ENCODE peak calls at places on chromosomes 7 and 10, in six cellular contexts. E is mesendoderm, P is IMR-90, A is H1, R is H9, H is trophoblast cell. W is an unnamed sample.

GRCh38 chr7:133854739-133855138 is 272.4 kb upstream of the LRGUK start:
- DNase-seq in E (peak; percentile 34), P (peak; percentile 76), A (no peak), R (no peak), H (no peak), W (no peak)

GRCh38 chr10:79295593-79295992 is 51.7 kb upstream of the PPIF start:
- DNase-seq in E (no peak), P (no peak), A (no peak), R (no peak), H (peak; percentile 43), W (no peak)

GRCh38 chr10:95248989-95249388 is 41.8 kb downstream of the PDLIM1 start:
- DNase-seq in E (no peak), P (no peak), A (no peak), R (peak; percentile 23), H (no peak), W (no peak)

GRCh38 chr10:70984986-70985719 is 96.8 kb upstream of the PCBD1 start:
- DNase-seq in E (no peak), P (no peak), A (no peak), R (no peak), H (peak; percentile 84), W (no peak)

GRCh38 chr10:126565456-126565855 is 105.0 kb downstream of the C10orf90 start:
- DNase-seq in E (no peak), P (no peak), A (no peak), R (no peak), H (no peak), W (no peak)

GRCh38 chr10:33217854-33218253 is 116.6 kb downstream of the NRP1 start:
- DNase-seq in E (no peak), P (no peak), A (no peak), R (no peak), H (no peak), W (no peak)

GRCh38 chr10:109961181-109962001 is 38.1 kb upstream of the XPNPEP1 start:
- DNase-seq in E (peak; percentile 82), P (peak; percentile 69), A (no peak), R (no peak), H (no peak), W (no peak)

GRCh38 chr10:80090120-80090519 is 11.7 kb downstream of the TMEM254 start:
- DNase-seq in E (no peak), P (no peak), A (no peak), R (no peak), H (no peak), W (no peak)

GRCh38 chr10:21724695-21725371 is 190.8 kb downstream of the MLLT10 start:
- DNase-seq in E (peak; percentile 48), P (peak; percentile 100), A (no peak), R (no peak), H (no peak), W (no peak)

GRCh38 chr10:80405636-80406035 is 2.7 kb upstream of the PRXL2A start:
- DNase-seq in E (peak; percentile 33), P (peak; percentile 16), A (no peak), R (no peak), H (no peak), W (no peak)

GRCh38 chr7:79361214-79361613 is 92.3 kb downstream of the MAGI2 start:
- DNase-seq in E (peak; percentile 66), P (no peak), A (no peak), R (peak; percentile 69), H (no peak), W (no peak)

GRCh38 chr10:58330397-58330796 is 4.4 kb upstream of the UBE2D1 start:
- DNase-seq in E (no peak), P (no peak), A (no peak), R (no peak), H (no peak), W (no peak)

GRCh38 chr7:50349963-50350944 is 45.7 kb downstream of the IKZF1 start:
- DNase-seq in E (no peak), P (no peak), A (no peak), R (no peak), H (no peak), W (no peak)

DNA sequence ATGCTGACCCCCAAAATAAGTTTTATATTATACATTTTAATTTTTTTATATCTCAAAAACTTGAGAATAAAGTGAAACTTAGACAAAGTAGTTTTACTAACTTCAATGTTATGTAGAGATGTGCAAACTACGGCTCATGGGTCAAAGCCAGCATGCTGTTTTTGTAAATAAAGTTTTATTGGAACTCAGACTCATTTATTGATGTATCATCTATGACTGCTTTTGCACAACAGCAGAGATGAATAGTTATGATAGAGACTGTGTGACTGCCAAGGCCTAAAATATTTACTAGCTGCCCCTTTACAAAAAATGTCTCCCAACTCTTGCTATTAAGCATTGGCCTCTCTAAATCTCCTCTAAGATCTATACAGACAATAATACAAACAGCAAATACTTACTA is 12.4 kb downstream of the MTPN start:
- DNase-seq in E (no peak), P (no peak), A (no peak), R (no peak), H (no peak), W (no peak)
- H3K27ac ChIP-seq in E (no peak overlapping the region), P (no peak overlapping the region), A (no peak overlapping the region), R (no peak overlapping the region), H (no peak overlapping the region), W (no peak overlapping the region)

DNA sequence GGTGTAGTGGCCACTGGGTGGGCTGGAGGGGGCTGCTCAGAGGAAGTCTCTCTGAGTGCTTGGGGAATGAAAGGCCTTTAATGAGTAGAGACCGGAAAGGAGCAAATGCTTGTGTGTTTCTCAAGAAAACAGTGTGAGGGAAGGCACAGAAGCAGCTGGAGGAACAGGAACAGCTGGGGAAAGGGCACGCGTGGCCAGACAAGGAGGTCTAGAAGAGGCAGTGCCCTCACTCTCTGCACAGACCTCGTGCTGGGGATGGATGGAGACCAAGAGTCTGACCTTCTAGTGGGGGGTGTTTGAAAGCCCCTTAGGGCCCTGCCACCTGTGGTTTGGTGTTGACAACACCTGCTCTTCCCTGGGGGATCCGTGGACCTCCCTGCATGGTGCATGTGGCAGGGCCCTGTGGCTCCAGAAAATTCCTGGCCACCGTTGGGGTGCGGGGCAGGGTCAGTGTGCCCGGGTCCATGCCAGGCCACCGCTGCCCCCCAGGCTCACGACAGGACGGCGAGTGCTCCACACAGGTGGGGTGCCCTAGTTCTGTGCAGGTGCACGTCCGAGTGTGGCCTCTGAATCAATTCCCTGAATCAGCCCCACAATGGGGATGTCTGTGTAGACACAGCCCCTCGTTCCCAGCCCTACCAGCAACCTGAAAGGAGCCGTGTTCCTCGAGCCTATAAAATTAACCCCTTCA is 25.9 kb upstream of the FAM20C start:
- DNase-seq in E (no peak), P (no peak), A (no peak), R (no peak), H (no peak), W (no peak)
- H3K18ac ChIP-seq in E (no peak overlapping the region), P (peak overlapping the region; percentile 55), A (no peak overlapping the region), R (no peak overlapping the region), H (no peak overlapping the region), W (peak overlapping the region; percentile 75)

GRCh38 chr7:16695621-16696237 is 49.7 kb downstream of the BZW2 start:
- DNase-seq in E (peak; percentile 77), P (peak; percentile 73), A (no peak), R (no peak), H (peak; percentile 63), W (peak; percentile 18)
- H3K27ac ChIP-seq in E (no peak overlapping the region), P (no peak overlapping the region), A (no peak overlapping the region), R (no peak overlapping the region), H (no peak overlapping the region), W (no peak overlapping the region)

DNA sequence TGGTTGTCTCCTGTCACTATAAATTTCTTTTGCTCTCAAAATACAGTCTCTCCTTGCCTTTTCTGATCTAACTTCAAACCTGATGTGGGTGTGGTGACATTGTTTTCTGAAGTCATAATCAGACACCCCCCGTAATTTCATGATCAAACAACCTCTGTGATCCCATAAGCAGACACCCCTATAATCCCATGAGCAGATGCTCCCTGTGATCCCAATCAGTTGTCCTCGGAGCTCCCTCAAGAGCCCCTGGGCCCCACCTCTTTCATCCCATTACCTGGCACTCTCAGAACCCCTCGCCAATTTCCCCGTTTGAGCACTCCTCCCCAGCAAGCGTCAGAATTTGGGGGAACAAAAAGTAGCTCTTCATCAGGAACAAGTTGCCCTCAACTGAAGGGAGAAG is 246.3 kb upstream of the FZD8 start:
- DNase-seq in E (no peak), P (no peak), A (no peak), R (no peak), H (no peak), W (no peak)
- H3K18ac ChIP-seq in E (peak overlapping the region; percentile 12), P (no peak overlapping the region), A (no peak overlapping the region), R (no peak overlapping the region), H (no peak overlapping the region), W (no peak overlapping the region)

DNA sequence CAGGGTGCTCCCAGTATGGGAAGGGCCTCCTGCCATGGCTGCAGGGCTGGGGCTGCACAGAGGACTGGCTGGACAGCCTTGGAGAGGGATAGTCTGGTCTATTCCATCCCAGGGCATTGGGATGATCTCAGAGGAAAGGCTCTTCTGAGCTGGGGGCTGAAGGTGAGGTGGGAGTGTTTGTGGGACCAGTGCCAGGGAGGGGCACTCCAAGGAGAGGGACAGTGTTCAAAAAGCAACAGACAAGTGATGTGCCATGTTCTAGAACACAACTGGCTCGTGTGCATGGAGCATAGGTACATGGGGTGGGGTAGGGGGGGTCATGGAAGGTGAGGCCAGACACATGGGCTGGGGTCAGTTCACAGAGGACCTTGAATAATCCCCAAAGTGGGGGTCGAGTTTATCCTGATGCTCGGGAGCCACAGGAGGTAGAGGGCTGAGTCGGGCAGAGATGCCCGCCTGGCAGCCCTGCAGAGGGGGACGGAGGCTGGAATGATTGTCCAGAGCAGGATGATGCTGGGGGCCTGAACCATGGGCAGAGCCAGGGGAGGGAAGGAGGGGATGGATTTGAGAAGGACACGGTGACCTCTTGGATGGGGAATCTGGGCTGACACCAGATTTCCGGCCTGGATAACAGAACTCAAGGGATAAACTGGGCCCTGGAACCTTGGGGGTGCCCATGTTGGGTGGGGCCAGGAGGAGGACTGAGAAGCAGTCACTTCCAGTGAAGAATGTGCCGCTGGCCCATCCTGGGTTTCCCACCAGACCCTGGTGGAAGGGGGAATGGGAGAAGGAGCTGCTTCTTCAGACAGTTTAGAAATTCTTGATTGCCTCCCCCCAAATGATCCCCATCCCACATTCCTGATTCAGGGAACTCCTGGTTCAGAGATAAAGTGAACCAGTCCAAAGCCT is 50.4 kb downstream of the NEURL1 start:
- DNase-seq in E (peak; percentile 25), P (no peak), A (no peak), R (peak; percentile 15), H (no peak), W (no peak)
- H3K27ac ChIP-seq in E (no peak overlapping the region), P (no peak overlapping the region), A (no peak overlapping the region), R (no peak overlapping the region), H (peak overlapping the region; percentile 67), W (no peak overlapping the region)

DNA sequence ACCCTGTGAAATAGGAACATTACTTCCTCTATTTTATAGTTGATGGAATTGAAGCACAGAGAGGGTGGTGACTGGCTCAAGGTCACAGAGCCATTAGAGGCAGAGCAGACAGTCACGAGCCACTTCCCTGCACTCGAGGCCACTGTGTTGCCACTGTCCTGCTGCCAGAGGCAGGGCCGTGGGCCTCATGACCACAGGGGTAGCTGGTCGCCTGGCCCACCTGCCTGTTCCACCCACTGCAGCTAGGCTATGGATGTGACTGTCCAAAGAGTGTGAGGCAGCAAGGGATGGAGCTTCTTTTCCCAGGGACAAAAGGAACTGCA is 38.2 kb downstream of the RPS24 start:
- DNase-seq in E (no peak), P (no peak), A (no peak), R (no peak), H (no peak), W (no peak)
- H3K18ac ChIP-seq in E (no peak overlapping the region), P (no peak overlapping the region), A (no peak overlapping the region), R (no peak overlapping the region), H (no peak overlapping the region), W (peak overlapping the region; percentile 53)